ENCODE peak calls at places on chromosomes 3 and 15, in seven cellular contexts. One of them, this sample, is unnamed.

GRCh38 chr3:84980456-84980855 is 21.7 kb downstream of the CADM2 start:
- DNase-seq in AG10803: no peak
- DNase-seq in fibroblast of lung: no peak
- DNase-seq in AG04450: no peak
- DNase-seq in dorsolateral prefrontal cortex: no peak
- DNase-seq in mesothelial cell of epicardium: no peak
- DNase-seq in uterus: no peak
- DNase-seq in this sample: no peak

GRCh38 chr3:142990706-142991105 is 10.7 kb upstream of the U2SURP start:
- DNase-seq in AG10803: no peak
- DNase-seq in AG04450: no peak
- DNase-seq in mesothelial cell of epicardium: no peak
- DNase-seq in uterus: no peak
- DNase-seq in dorsolateral prefrontal cortex: no peak
- DNase-seq in fibroblast of lung: no peak
- DNase-seq in this sample: no peak

GRCh38 chr15:31098953-31099740 is 2.4 kb downstream of the TRPM1 start:
- DNase-seq in AG10803: no peak
- DNase-seq in mesothelial cell of epicardium: no peak
- DNase-seq in fibroblast of lung: no peak
- DNase-seq in uterus: no peak
- DNase-seq in dorsolateral prefrontal cortex: no peak
- DNase-seq in AG04450: no peak
- DNase-seq in this sample: no peak

GRCh38 chr3:179179979-179180758 is 32.0 kb downstream of the PIK3CA start:
- DNase-seq in AG10803: peak
- DNase-seq in AG04450: no peak
- DNase-seq in uterus: no peak
- DNase-seq in mesothelial cell of epicardium: no peak
- DNase-seq in dorsolateral prefrontal cortex: no peak
- DNase-seq in fibroblast of lung: peak
- DNase-seq in this sample: no peak

GRCh38 chr3:107068980-107069379 is 308.3 kb upstream of the CCDC54 start:
- DNase-seq in uterus: no peak
- DNase-seq in AG10803: peak
- DNase-seq in AG04450: peak
- DNase-seq in fibroblast of lung: peak
- DNase-seq in dorsolateral prefrontal cortex: no peak
- DNase-seq in mesothelial cell of epicardium: no peak
- DNase-seq in this sample: no peak

GRCh38 chr3:133894334-133895207 is 1.1 kb downstream of the RAB6B start:
- DNase-seq in uterus: no peak
- DNase-seq in mesothelial cell of epicardium: no peak
- DNase-seq in dorsolateral prefrontal cortex: no peak
- DNase-seq in AG10803: no peak
- DNase-seq in fibroblast of lung: no peak
- DNase-seq in AG04450: no peak
- DNase-seq in this sample: no peak

GRCh38 chr3:121651684-121652083 is 9.0 kb downstream of the HCLS1 start:
- DNase-seq in dorsolateral prefrontal cortex: no peak
- DNase-seq in AG04450: no peak
- DNase-seq in fibroblast of lung: peak
- DNase-seq in uterus: no peak
- DNase-seq in mesothelial cell of epicardium: no peak
- DNase-seq in AG10803: no peak
- DNase-seq in this sample: peak

GRCh38 chr15:78195735-78196201 is 38.6 kb downstream of the ACSBG1 start:
- DNase-seq in AG10803: no peak
- DNase-seq in AG04450: no peak
- DNase-seq in dorsolateral prefrontal cortex: no peak
- DNase-seq in fibroblast of lung: no peak
- DNase-seq in uterus: no peak
- DNase-seq in mesothelial cell of epicardium: no peak
- DNase-seq in this sample: no peak

GRCh38 chr3:127817331-127817821 is 4.9 kb downstream of the MGLL start:
- DNase-seq in AG10803: peak
- DNase-seq in dorsolateral prefrontal cortex: no peak
- DNase-seq in mesothelial cell of epicardium: no peak
- DNase-seq in uterus: no peak
- DNase-seq in fibroblast of lung: peak
- DNase-seq in AG04450: no peak
- DNase-seq in this sample: no peak

GRCh38 chr3:44210967-44211366 is 30.7 kb upstream of the TOPAZ1 start:
- DNase-seq in mesothelial cell of epicardium: no peak
- DNase-seq in AG10803: no peak
- DNase-seq in fibroblast of lung: no peak
- DNase-seq in dorsolateral prefrontal cortex: no peak
- DNase-seq in uterus: no peak
- DNase-seq in AG04450: no peak
- DNase-seq in this sample: no peak

GRCh38 chr3:94928921-94929320 is 866.1 kb downstream of the NSUN3 start:
- DNase-seq in uterus: no peak
- DNase-seq in dorsolateral prefrontal cortex: no peak
- DNase-seq in mesothelial cell of epicardium: no peak
- DNase-seq in fibroblast of lung: peak
- DNase-seq in AG10803: no peak
- DNase-seq in AG04450: no peak
- DNase-seq in this sample: peak

GRCh38 chr3:187931111-187931510 is 185.8 kb upstream of the BCL6 start:
- DNase-seq in uterus: no peak
- DNase-seq in dorsolateral prefrontal cortex: no peak
- DNase-seq in fibroblast of lung: no peak
- DNase-seq in AG04450: no peak
- DNase-seq in AG10803: no peak
- DNase-seq in mesothelial cell of epicardium: no peak
- DNase-seq in this sample: no peak

GRCh38 chr15:78061963-78062427 is 15.5 kb downstream of the TBC1D2B start:
- DNase-seq in uterus: no peak
- DNase-seq in dorsolateral prefrontal cortex: no peak
- DNase-seq in AG04450: no peak
- DNase-seq in fibroblast of lung: peak
- DNase-seq in mesothelial cell of epicardium: no peak
- DNase-seq in AG10803: peak
- DNase-seq in this sample: no peak

GRCh38 chr3:48209438-48209837 is 13.9 kb upstream of the CAMP start:
- DNase-seq in AG10803: no peak
- DNase-seq in mesothelial cell of epicardium: no peak
- DNase-seq in dorsolateral prefrontal cortex: no peak
- DNase-seq in AG04450: no peak
- DNase-seq in uterus: no peak
- DNase-seq in fibroblast of lung: no peak
- DNase-seq in this sample: no peak

GRCh38 chr3:185865277-185865676 is 40.4 kb upstream of the IGF2BP2 start:
- DNase-seq in AG10803: no peak
- DNase-seq in dorsolateral prefrontal cortex: no peak
- DNase-seq in fibroblast of lung: no peak
- DNase-seq in mesothelial cell of epicardium: no peak
- DNase-seq in AG04450: no peak
- DNase-seq in uterus: no peak
- DNase-seq in this sample: no peak

GRCh38 chr3:108183178-108183577 is 39.0 kb downstream of the IFT57 start:
- DNase-seq in AG10803: no peak
- DNase-seq in AG04450: no peak
- DNase-seq in uterus: no peak
- DNase-seq in dorsolateral prefrontal cortex: no peak
- DNase-seq in fibroblast of lung: peak
- DNase-seq in mesothelial cell of epicardium: no peak
- DNase-seq in this sample: no peak

GRCh38 chr15:60591491-60592385 is 112.8 kb upstream of the ICE2 start:
- DNase-seq in AG04450: no peak
- DNase-seq in uterus: peak
- DNase-seq in AG10803: peak
- DNase-seq in mesothelial cell of epicardium: peak
- DNase-seq in dorsolateral prefrontal cortex: peak
- DNase-seq in fibroblast of lung: peak
- DNase-seq in this sample: no peak

GRCh38 chr15:96352594-96353377 is 22.3 kb downstream of the NR2F2 start:
- DNase-seq in uterus: no peak
- DNase-seq in AG10803: no peak
- DNase-seq in fibroblast of lung: peak
- DNase-seq in AG04450: no peak
- DNase-seq in mesothelial cell of epicardium: no peak
- DNase-seq in dorsolateral prefrontal cortex: no peak
- DNase-seq in this sample: peak

GRCh38 chr3:134527037-134527436 is 41.2 kb downstream of the CEP63 start:
- DNase-seq in AG10803: no peak
- DNase-seq in mesothelial cell of epicardium: no peak
- DNase-seq in uterus: no peak
- DNase-seq in AG04450: no peak
- DNase-seq in dorsolateral prefrontal cortex: no peak
- DNase-seq in fibroblast of lung: no peak
- DNase-seq in this sample: no peak

GRCh38 chr3:40869939-40870338 is 329.4 kb upstream of the CTNNB1 start:
- DNase-seq in uterus: no peak
- DNase-seq in fibroblast of lung: no peak
- DNase-seq in AG10803: no peak
- DNase-seq in AG04450: no peak
- DNase-seq in mesothelial cell of epicardium: no peak
- DNase-seq in dorsolateral prefrontal cortex: no peak
- DNase-seq in this sample: no peak

GRCh38 chr3:40872562-40872961 is 326.7 kb upstream of the CTNNB1 start:
- DNase-seq in AG04450: no peak
- DNase-seq in dorsolateral prefrontal cortex: no peak
- DNase-seq in fibroblast of lung: no peak
- DNase-seq in AG10803: no peak
- DNase-seq in mesothelial cell of epicardium: no peak
- DNase-seq in uterus: no peak
- DNase-seq in this sample: no peak

GRCh38 chr3:40871411-40871810 is 327.9 kb upstream of the CTNNB1 start:
- DNase-seq in uterus: no peak
- DNase-seq in dorsolateral prefrontal cortex: no peak
- DNase-seq in mesothelial cell of epicardium: no peak
- DNase-seq in AG10803: no peak
- DNase-seq in AG04450: no peak
- DNase-seq in fibroblast of lung: no peak
- DNase-seq in this sample: no peak

GRCh38 chr3:40867826-40868225 is 331.5 kb upstream of the CTNNB1 start:
- DNase-seq in dorsolateral prefrontal cortex: no peak
- DNase-seq in AG10803: no peak
- DNase-seq in mesothelial cell of epicardium: no peak
- DNase-seq in fibroblast of lung: no peak
- DNase-seq in AG04450: no peak
- DNase-seq in uterus: no peak
- DNase-seq in this sample: no peak

DNA sequence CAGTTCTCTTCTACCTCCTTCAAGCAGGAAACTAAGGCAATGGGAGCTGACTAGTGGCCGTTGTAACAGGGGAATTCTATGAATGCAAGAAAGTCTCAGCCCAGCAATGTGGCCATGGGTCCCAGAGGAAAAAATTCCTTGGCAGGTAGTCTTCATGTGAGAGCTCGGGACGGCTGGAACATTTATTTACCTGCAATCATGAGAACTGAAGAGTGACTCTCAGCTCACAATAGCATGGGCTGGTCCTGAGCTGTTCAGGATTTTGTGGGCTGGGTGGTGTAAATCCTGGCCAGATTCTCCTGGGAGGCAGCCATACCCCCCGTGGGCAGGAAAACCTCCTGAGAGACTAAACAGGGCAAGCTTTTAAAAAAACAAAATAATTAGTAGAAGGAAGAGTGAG is 330.3 kb upstream of the CTNNB1 start:
- DNase-seq in AG04450: no peak
- DNase-seq in dorsolateral prefrontal cortex: no peak
- DNase-seq in AG10803: no peak
- DNase-seq in fibroblast of lung: no peak
- DNase-seq in mesothelial cell of epicardium: no peak
- DNase-seq in uterus: no peak
- DNase-seq in this sample: no peak
- TF ChIP-seq CTCF in AG04450: no peak
- TF ChIP-seq CTCF in dorsolateral prefrontal cortex: no peak
- TF ChIP-seq CTCF in AG10803: no peak
- TF ChIP-seq CTCF in fibroblast of lung: no peak
- TF ChIP-seq CTCF in mesothelial cell of epicardium: no peak
- TF ChIP-seq CTCF in uterus: no peak
- TF ChIP-seq CTCF in this sample: no peak

GRCh38 chr3:53231532-53232511 is 24.0 kb downstream of the TKT start:
- DNase-seq in AG04450: no peak
- DNase-seq in fibroblast of lung: no peak
- DNase-seq in uterus: no peak
- DNase-seq in mesothelial cell of epicardium: no peak
- DNase-seq in dorsolateral prefrontal cortex: no peak
- DNase-seq in AG10803: no peak
- DNase-seq in this sample: no peak
- TF ChIP-seq CTCF in AG04450: no peak
- TF ChIP-seq CTCF in fibroblast of lung: no peak
- TF ChIP-seq CTCF in uterus: no peak
- TF ChIP-seq CTCF in mesothelial cell of epicardium: no peak
- TF ChIP-seq CTCF in dorsolateral prefrontal cortex: no peak
- TF ChIP-seq CTCF in AG10803: peak
- TF ChIP-seq CTCF in this sample: peak

DNA sequence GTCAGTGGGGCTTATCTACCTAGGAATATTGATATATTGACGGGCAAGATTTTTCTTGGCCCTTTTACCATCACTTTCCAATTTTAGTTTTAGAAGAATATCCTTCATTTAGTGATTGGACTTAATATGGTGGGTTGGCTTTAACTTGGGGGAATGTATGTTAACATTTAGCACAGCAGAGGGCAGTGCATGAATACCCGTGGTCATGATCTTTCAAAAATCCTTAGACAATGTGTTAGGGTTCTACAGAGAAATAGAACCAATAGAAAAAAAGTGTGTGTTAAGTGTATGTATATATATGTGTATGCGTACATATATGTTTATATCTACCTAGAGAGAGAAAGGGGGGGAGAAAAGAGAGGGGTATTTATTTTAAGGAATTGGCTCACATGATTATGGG is 36.9 kb downstream of the GPR171 start:
- DNase-seq in mesothelial cell of epicardium: no peak
- DNase-seq in fibroblast of lung: peak
- DNase-seq in uterus: no peak
- DNase-seq in AG10803: no peak
- DNase-seq in dorsolateral prefrontal cortex: no peak
- DNase-seq in AG04450: no peak
- DNase-seq in this sample: no peak
- TF ChIP-seq CTCF in mesothelial cell of epicardium: no peak
- TF ChIP-seq CTCF in fibroblast of lung: no peak
- TF ChIP-seq CTCF in uterus: no peak
- TF ChIP-seq CTCF in AG10803: peak
- TF ChIP-seq CTCF in dorsolateral prefrontal cortex: no peak
- TF ChIP-seq CTCF in AG04450: no peak
- TF ChIP-seq CTCF in this sample: peak

GRCh38 chr15:74135041-74135565 is 4.7 kb downstream of the ISLR2 start:
- DNase-seq in AG10803: no peak
- DNase-seq in AG04450: no peak
- DNase-seq in mesothelial cell of epicardium: no peak
- DNase-seq in fibroblast of lung: no peak
- DNase-seq in uterus: no peak
- DNase-seq in dorsolateral prefrontal cortex: no peak
- DNase-seq in this sample: no peak

GRCh38 chr15:74133071-74133702 is 2.8 kb downstream of the ISLR2 start:
- DNase-seq in AG10803: no peak
- DNase-seq in uterus: no peak
- DNase-seq in AG04450: no peak
- DNase-seq in dorsolateral prefrontal cortex: no peak
- DNase-seq in fibroblast of lung: no peak
- DNase-seq in mesothelial cell of epicardium: no peak
- DNase-seq in this sample: no peak

GRCh38 chr15:74132681-74133070 is 2.3 kb downstream of the ISLR2 start:
- DNase-seq in mesothelial cell of epicardium: no peak
- DNase-seq in AG04450: no peak
- DNase-seq in fibroblast of lung: peak
- DNase-seq in uterus: no peak
- DNase-seq in dorsolateral prefrontal cortex: no peak
- DNase-seq in AG10803: peak
- DNase-seq in this sample: no peak

GRCh38 chr15:74133703-74134386 is 3.5 kb downstream of the ISLR2 start:
- DNase-seq in fibroblast of lung: no peak
- DNase-seq in AG04450: no peak
- DNase-seq in dorsolateral prefrontal cortex: no peak
- DNase-seq in AG10803: no peak
- DNase-seq in uterus: no peak
- DNase-seq in mesothelial cell of epicardium: no peak
- DNase-seq in this sample: no peak

GRCh38 chr15:74134387-74135027 is 4.1 kb downstream of the ISLR2 start:
- DNase-seq in mesothelial cell of epicardium: no peak
- DNase-seq in AG10803: peak
- DNase-seq in AG04450: no peak
- DNase-seq in dorsolateral prefrontal cortex: no peak
- DNase-seq in uterus: no peak
- DNase-seq in fibroblast of lung: peak
- DNase-seq in this sample: no peak
- TF ChIP-seq CTCF in mesothelial cell of epicardium: no peak
- TF ChIP-seq CTCF in AG10803: peak
- TF ChIP-seq CTCF in AG04450: peak
- TF ChIP-seq CTCF in dorsolateral prefrontal cortex: peak
- TF ChIP-seq CTCF in uterus: peak
- TF ChIP-seq CTCF in fibroblast of lung: peak
- TF ChIP-seq CTCF in this sample: peak

This sample was measured in retinal pigment epithelial cell.